ENCODE peak calls at places on chromosomes 11 and 22, in seven cellular contexts. One of them, this sample, is unnamed.

GRCh38 chr11:5280582-5281102 is 10.9 kb upstream of the HBE1 start:
- DNase-seq in lower lobe of right lung: no peak
- DNase-seq in NB4: peak
- DNase-seq in RWPE2: peak
- DNase-seq in epithelial cell of esophagus: peak
- DNase-seq in heart right ventricle: peak
- DNase-seq in fibroblast of lung: peak
- DNase-seq in this sample: no peak

GRCh38 chr11:131771471-131771870 is 401.1 kb downstream of the NTM start:
- DNase-seq in lower lobe of right lung: no peak
- DNase-seq in NB4: no peak
- DNase-seq in RWPE2: no peak
- DNase-seq in epithelial cell of esophagus: no peak
- DNase-seq in heart right ventricle: no peak
- DNase-seq in fibroblast of lung: no peak
- DNase-seq in this sample: no peak

GRCh38 chr11:100949443-100949842 is 180.2 kb downstream of the PGR start:
- DNase-seq in lower lobe of right lung: no peak
- DNase-seq in NB4: no peak
- DNase-seq in RWPE2: no peak
- DNase-seq in epithelial cell of esophagus: peak
- DNase-seq in heart right ventricle: no peak
- DNase-seq in fibroblast of lung: no peak
- DNase-seq in this sample: no peak

GRCh38 chr22:46062971-46063631 is 86.1 kb upstream of the WNT7B start:
- DNase-seq in lower lobe of right lung: peak
- DNase-seq in NB4: no peak
- DNase-seq in RWPE2: no peak
- DNase-seq in epithelial cell of esophagus: no peak
- DNase-seq in heart right ventricle: no peak
- DNase-seq in fibroblast of lung: no peak
- DNase-seq in this sample: peak

GRCh38 chr22:27474711-27475547 is 326.6 kb downstream of the MN1 start:
- DNase-seq in lower lobe of right lung: no peak
- DNase-seq in NB4: no peak
- DNase-seq in RWPE2: peak
- DNase-seq in epithelial cell of esophagus: peak
- DNase-seq in heart right ventricle: no peak
- DNase-seq in fibroblast of lung: peak
- DNase-seq in this sample: no peak

GRCh38 chr11:113896156-113896879 is 8.3 kb upstream of the HTR3B start:
- DNase-seq in lower lobe of right lung: no peak
- DNase-seq in NB4: peak
- DNase-seq in RWPE2: no peak
- DNase-seq in epithelial cell of esophagus: peak
- DNase-seq in heart right ventricle: no peak
- DNase-seq in fibroblast of lung: peak
- DNase-seq in this sample: no peak

GRCh38 chr11:3139481-3140290 is 25.4 kb downstream of the OSBPL5 start:
- DNase-seq in lower lobe of right lung: peak
- DNase-seq in NB4: peak
- DNase-seq in RWPE2: no peak
- DNase-seq in epithelial cell of esophagus: no peak
- DNase-seq in heart right ventricle: no peak
- DNase-seq in fibroblast of lung: no peak
- DNase-seq in this sample: no peak

GRCh38 chr22:43241699-43242386 is 54.9 kb upstream of the TTLL12 start:
- DNase-seq in lower lobe of right lung: no peak
- DNase-seq in NB4: no peak
- DNase-seq in RWPE2: no peak
- DNase-seq in epithelial cell of esophagus: no peak
- DNase-seq in heart right ventricle: no peak
- DNase-seq in fibroblast of lung: no peak
- DNase-seq in this sample: no peak

GRCh38 chr22:37187891-37188761 is at the start of gene C1QTNF6:
- DNase-seq in lower lobe of right lung: peak
- DNase-seq in NB4: no peak
- DNase-seq in RWPE2: peak
- DNase-seq in epithelial cell of esophagus: peak
- DNase-seq in heart right ventricle: peak
- DNase-seq in fibroblast of lung: peak
- DNase-seq in this sample: no peak

GRCh38 chr22:32579533-32580220 is 105.1 kb downstream of the FBXO7 start:
- DNase-seq in lower lobe of right lung: peak
- DNase-seq in NB4: no peak
- DNase-seq in RWPE2: no peak
- DNase-seq in epithelial cell of esophagus: no peak
- DNase-seq in heart right ventricle: peak
- DNase-seq in fibroblast of lung: peak
- DNase-seq in this sample: no peak

GRCh38 chr11:87421422-87421821 is 383.7 kb downstream of the TMEM135 start:
- DNase-seq in lower lobe of right lung: no peak
- DNase-seq in NB4: peak
- DNase-seq in RWPE2: no peak
- DNase-seq in epithelial cell of esophagus: peak
- DNase-seq in heart right ventricle: no peak
- DNase-seq in fibroblast of lung: peak
- DNase-seq in this sample: no peak

GRCh38 chr22:27796829-27797792 is 4.4 kb downstream of the MN1 start:
- DNase-seq in lower lobe of right lung: no peak
- DNase-seq in NB4: no peak
- DNase-seq in RWPE2: no peak
- DNase-seq in epithelial cell of esophagus: no peak
- DNase-seq in heart right ventricle: no peak
- DNase-seq in fibroblast of lung: no peak
- DNase-seq in this sample: no peak

GRCh38 chr22:26732284-26732683 is 74.9 kb downstream of the MIAT start:
- DNase-seq in lower lobe of right lung: no peak
- DNase-seq in NB4: no peak
- DNase-seq in RWPE2: no peak
- DNase-seq in epithelial cell of esophagus: no peak
- DNase-seq in heart right ventricle: no peak
- DNase-seq in fibroblast of lung: no peak
- DNase-seq in this sample: no peak

GRCh38 chr22:40502919-40503318 is 132.5 kb downstream of the SGSM3 start:
- DNase-seq in lower lobe of right lung: no peak
- DNase-seq in NB4: no peak
- DNase-seq in RWPE2: no peak
- DNase-seq in epithelial cell of esophagus: no peak
- DNase-seq in heart right ventricle: no peak
- DNase-seq in fibroblast of lung: no peak
- DNase-seq in this sample: no peak

GRCh38 chr11:65355776-65356393 is 1.3 kb downstream of the TIGD3 start:
- DNase-seq in lower lobe of right lung: peak
- DNase-seq in NB4: no peak
- DNase-seq in RWPE2: no peak
- DNase-seq in epithelial cell of esophagus: peak
- DNase-seq in heart right ventricle: peak
- DNase-seq in fibroblast of lung: peak
- DNase-seq in this sample: no peak

GRCh38 chr11:71086687-71087258 is 165.6 kb downstream of the SHANK2 start:
- DNase-seq in lower lobe of right lung: no peak
- DNase-seq in NB4: peak
- DNase-seq in RWPE2: no peak
- DNase-seq in epithelial cell of esophagus: peak
- DNase-seq in heart right ventricle: no peak
- DNase-seq in fibroblast of lung: peak
- DNase-seq in this sample: no peak

GRCh38 chr11:125402436-125402835 is 93.6 kb downstream of the FEZ1 start:
- DNase-seq in lower lobe of right lung: no peak
- DNase-seq in NB4: no peak
- DNase-seq in RWPE2: no peak
- DNase-seq in epithelial cell of esophagus: peak
- DNase-seq in heart right ventricle: no peak
- DNase-seq in fibroblast of lung: peak
- DNase-seq in this sample: peak

GRCh38 chr11:99925968-99926367 is 761.1 kb upstream of the ARHGAP42 start:
- DNase-seq in lower lobe of right lung: no peak
- DNase-seq in NB4: no peak
- DNase-seq in RWPE2: no peak
- DNase-seq in epithelial cell of esophagus: no peak
- DNase-seq in heart right ventricle: no peak
- DNase-seq in fibroblast of lung: no peak
- DNase-seq in this sample: no peak

GRCh38 chr11:31325162-31325561 is 44.4 kb downstream of the DCDC1 start:
- DNase-seq in lower lobe of right lung: no peak
- DNase-seq in NB4: no peak
- DNase-seq in RWPE2: no peak
- DNase-seq in epithelial cell of esophagus: peak
- DNase-seq in heart right ventricle: no peak
- DNase-seq in fibroblast of lung: peak
- DNase-seq in this sample: peak

GRCh38 chr11:88553204-88553603 is 215.7 kb upstream of the CTSC start:
- DNase-seq in lower lobe of right lung: no peak
- DNase-seq in NB4: no peak
- DNase-seq in RWPE2: no peak
- DNase-seq in epithelial cell of esophagus: no peak
- DNase-seq in heart right ventricle: no peak
- DNase-seq in fibroblast of lung: no peak
- DNase-seq in this sample: no peak

GRCh38 chr22:43424201-43424600 is 12.4 kb downstream of the MPPED1 start:
- DNase-seq in lower lobe of right lung: peak
- DNase-seq in NB4: no peak
- DNase-seq in RWPE2: peak
- DNase-seq in epithelial cell of esophagus: no peak
- DNase-seq in heart right ventricle: no peak
- DNase-seq in fibroblast of lung: no peak
- DNase-seq in this sample: no peak

GRCh38 chr11:132994038-132994502 is 538.2 kb downstream of the OPCML start:
- DNase-seq in lower lobe of right lung: no peak
- DNase-seq in NB4: no peak
- DNase-seq in RWPE2: no peak
- DNase-seq in epithelial cell of esophagus: no peak
- DNase-seq in heart right ventricle: no peak
- DNase-seq in fibroblast of lung: no peak
- DNase-seq in this sample: no peak

GRCh38 chr22:47091241-47091691 is 328.8 kb downstream of the TBC1D22A start:
- DNase-seq in lower lobe of right lung: no peak
- DNase-seq in NB4: no peak
- DNase-seq in RWPE2: no peak
- DNase-seq in epithelial cell of esophagus: peak
- DNase-seq in heart right ventricle: no peak
- DNase-seq in fibroblast of lung: no peak
- DNase-seq in this sample: no peak
- H3K4me3 ChIP-seq in lower lobe of right lung: no peak
- H3K4me3 ChIP-seq in NB4: no peak
- H3K4me3 ChIP-seq in RWPE2: no peak
- H3K4me3 ChIP-seq in epithelial cell of esophagus: peak
- H3K4me3 ChIP-seq in heart right ventricle: peak
- H3K4me3 ChIP-seq in fibroblast of lung: peak
- H3K4me3 ChIP-seq in this sample: no peak

GRCh38 chr11:79937935-79938334 is 497.1 kb upstream of the TENM4 start:
- DNase-seq in lower lobe of right lung: no peak
- DNase-seq in NB4: no peak
- DNase-seq in RWPE2: no peak
- DNase-seq in epithelial cell of esophagus: no peak
- DNase-seq in heart right ventricle: no peak
- DNase-seq in fibroblast of lung: peak
- DNase-seq in this sample: no peak
- H3K4me3 ChIP-seq in lower lobe of right lung: no peak
- H3K4me3 ChIP-seq in NB4: no peak
- H3K4me3 ChIP-seq in RWPE2: no peak
- H3K4me3 ChIP-seq in epithelial cell of esophagus: no peak
- H3K4me3 ChIP-seq in heart right ventricle: no peak
- H3K4me3 ChIP-seq in fibroblast of lung: no peak
- H3K4me3 ChIP-seq in this sample: no peak

GRCh38 chr11:130428271-130428670 is at the start of gene ADAMTS8:
- DNase-seq in lower lobe of right lung: no peak
- DNase-seq in NB4: peak
- DNase-seq in RWPE2: no peak
- DNase-seq in epithelial cell of esophagus: no peak
- DNase-seq in heart right ventricle: no peak
- DNase-seq in fibroblast of lung: no peak
- DNase-seq in this sample: no peak

GRCh38 chr11:130426223-130427048 is 2.0 kb downstream of the ADAMTS8 start:
- DNase-seq in lower lobe of right lung: no peak
- DNase-seq in NB4: no peak
- DNase-seq in RWPE2: no peak
- DNase-seq in epithelial cell of esophagus: no peak
- DNase-seq in heart right ventricle: no peak
- DNase-seq in fibroblast of lung: no peak
- DNase-seq in this sample: no peak

GRCh38 chr11:130425156-130425555 is 3.3 kb downstream of the ADAMTS8 start:
- DNase-seq in lower lobe of right lung: no peak
- DNase-seq in NB4: no peak
- DNase-seq in RWPE2: no peak
- DNase-seq in epithelial cell of esophagus: no peak
- DNase-seq in heart right ventricle: no peak
- DNase-seq in fibroblast of lung: no peak
- DNase-seq in this sample: no peak

GRCh38 chr11:130427581-130428211 is 713 bp downstream of the ADAMTS8 start:
- DNase-seq in lower lobe of right lung: peak
- DNase-seq in NB4: no peak
- DNase-seq in RWPE2: no peak
- DNase-seq in epithelial cell of esophagus: no peak
- DNase-seq in heart right ventricle: no peak
- DNase-seq in fibroblast of lung: peak
- DNase-seq in this sample: no peak

GRCh38 chr11:130427049-130427388 is 1.4 kb downstream of the ADAMTS8 start:
- DNase-seq in lower lobe of right lung: no peak
- DNase-seq in NB4: no peak
- DNase-seq in RWPE2: no peak
- DNase-seq in epithelial cell of esophagus: no peak
- DNase-seq in heart right ventricle: no peak
- DNase-seq in fibroblast of lung: no peak
- DNase-seq in this sample: no peak
- H3K4me3 ChIP-seq in lower lobe of right lung: peak
- H3K4me3 ChIP-seq in NB4: no peak
- H3K4me3 ChIP-seq in RWPE2: no peak
- H3K4me3 ChIP-seq in epithelial cell of esophagus: no peak
- H3K4me3 ChIP-seq in heart right ventricle: peak
- H3K4me3 ChIP-seq in fibroblast of lung: no peak
- H3K4me3 ChIP-seq in this sample: peak

GRCh38 chr11:61683961-61684869 is 4.0 kb downstream of the DAGLA start:
- DNase-seq in lower lobe of right lung: no peak
- DNase-seq in NB4: peak
- DNase-seq in RWPE2: no peak
- DNase-seq in epithelial cell of esophagus: no peak
- DNase-seq in heart right ventricle: no peak
- DNase-seq in fibroblast of lung: peak
- DNase-seq in this sample: no peak

GRCh38 chr11:61683116-61683515 is 2.9 kb downstream of the DAGLA start:
- DNase-seq in lower lobe of right lung: no peak
- DNase-seq in NB4: no peak
- DNase-seq in RWPE2: no peak
- DNase-seq in epithelial cell of esophagus: no peak
- DNase-seq in heart right ventricle: no peak
- DNase-seq in fibroblast of lung: no peak
- DNase-seq in this sample: no peak

GRCh38 chr11:61679893-61680621 is at the start of gene DAGLA:
- DNase-seq in lower lobe of right lung: peak
- DNase-seq in NB4: peak
- DNase-seq in RWPE2: no peak
- DNase-seq in epithelial cell of esophagus: peak
- DNase-seq in heart right ventricle: peak
- DNase-seq in fibroblast of lung: peak
- DNase-seq in this sample: peak

GRCh38 chr11:61680622-61681191 is 516 bp downstream of the DAGLA start:
- DNase-seq in lower lobe of right lung: no peak
- DNase-seq in NB4: no peak
- DNase-seq in RWPE2: no peak
- DNase-seq in epithelial cell of esophagus: no peak
- DNase-seq in heart right ventricle: no peak
- DNase-seq in fibroblast of lung: no peak
- DNase-seq in this sample: no peak

GRCh38 chr11:61682093-61682732 is 2.0 kb downstream of the DAGLA start:
- DNase-seq in lower lobe of right lung: no peak
- DNase-seq in NB4: no peak
- DNase-seq in RWPE2: no peak
- DNase-seq in epithelial cell of esophagus: no peak
- DNase-seq in heart right ventricle: peak
- DNase-seq in fibroblast of lung: no peak
- DNase-seq in this sample: peak
- H3K4me3 ChIP-seq in lower lobe of right lung: no peak
- H3K4me3 ChIP-seq in NB4: no peak
- H3K4me3 ChIP-seq in RWPE2: no peak
- H3K4me3 ChIP-seq in epithelial cell of esophagus: no peak
- H3K4me3 ChIP-seq in heart right ventricle: no peak
- H3K4me3 ChIP-seq in fibroblast of lung: no peak
- H3K4me3 ChIP-seq in this sample: no peak

This sample was measured in gastrocnemius medialis.